ENCODE peak calls at places on chromosomes 3 and 15, in eight cellular contexts. D is omental fat pad; Q is activated CD4-positive, alpha-beta T cell treated with anti-CD3 and anti-CD28 coated beads for 24 hours; W is fibroblast of villous mesenchyme; B is HepG2; C is stimulated activated CD4-positive, alpha-beta T cell treated with anti-CD3 and anti-CD28 coated beads, Interleukin-12 subunit alpha, Interleukin-12 subunit beta, amount 100 ng/mL, for 4 hours; I is HuH-7; Z is T-helper 2 cell. K is an unnamed sample.

GRCh38 chr3:122665226-122665786 is 15.3 kb upstream of the PARP14 start:
- DNase-seq in D (no peak), Q (no peak), W (no peak), B (no peak), C (no peak), I (no peak), Z (no peak), K (no peak)

GRCh38 chr15:28962851-28963710 is 77.3 kb downstream of the APBA2 start:
- DNase-seq in D (no peak), Q (no peak), W (no peak), B (no peak), C (no peak), I (no peak), Z (no peak), K (no peak)

GRCh38 chr3:127349501-127350171 is 61.8 kb upstream of the PRR20G start:
- DNase-seq in D (no peak), Q (no peak), W (no peak), B (no peak), C (no peak), I (no peak), Z (no peak), K (no peak)

GRCh38 chr3:187888658-187889057 is 143.4 kb upstream of the BCL6 start:
- DNase-seq in D (no peak), Q (no peak), W (no peak), B (no peak), C (no peak), I (no peak), Z (no peak), K (no peak)

GRCh38 chr15:48273047-48273446 is 58.2 kb upstream of the DUT start:
- DNase-seq in D (no peak), Q (no peak), W (no peak), B (no peak), C (no peak), I (no peak), Z (no peak), K (no peak)

GRCh38 chr3:32414527-32415202 is 23.0 kb downstream of the CMTM7 start:
- DNase-seq in D (no peak), Q (no peak), W (peak), B (no peak), C (no peak), I (no peak), Z (peak), K (no peak)

GRCh38 chr15:101724675-101725005 is 367 bp upstream of the TARS3 start:
- DNase-seq in D (no peak), Q (no peak), W (no peak), B (no peak), C (no peak), I (no peak), Z (no peak), K (no peak)

GRCh38 chr3:23748398-23749110 is 57.2 kb upstream of the UBE2E1 start:
- DNase-seq in D (no peak), Q (no peak), W (peak), B (no peak), C (no peak), I (no peak), Z (no peak), K (no peak)

GRCh38 chr3:68936855-68937254 is 4.5 kb upstream of the TAFA4 start:
- DNase-seq in D (no peak), Q (no peak), W (no peak), B (no peak), C (no peak), I (no peak), Z (no peak), K (no peak)

GRCh38 chr15:48533982-48534381 is 111.5 kb downstream of the FBN1 start:
- DNase-seq in D (no peak), Q (no peak), W (no peak), B (no peak), C (no peak), I (no peak), Z (no peak), K (no peak)

GRCh38 chr3:191238321-191238817 is 39.3 kb downstream of the OSTN start:
- DNase-seq in D (no peak), Q (no peak), W (peak), B (peak), C (no peak), I (no peak), Z (no peak), K (no peak)

GRCh38 chr3:84194032-84194431 is 764.8 kb upstream of the CADM2 start:
- DNase-seq in D (no peak), Q (no peak), W (no peak), B (no peak), C (no peak), I (no peak), Z (no peak), K (no peak)

GRCh38 chr3:57980416-57980815 is 27.8 kb upstream of the FLNB start:
- DNase-seq in D (no peak), Q (no peak), W (no peak), B (no peak), C (no peak), I (no peak), Z (no peak), K (no peak)

K was measured in progenitor cell of endocrine pancreas.